ENCODE peak calls at places on chromosomes 13 and 19, in nine cellular contexts. One of them, this sample, is unnamed.

GRCh38 chr13:100491164-100491847 is 97.3 kb downstream of the GGACT start:
- DNase-seq in fibroblast of lung: peak
- DNase-seq in AG09309: peak
- DNase-seq in epithelial cell of esophagus: no peak
- DNase-seq in AG04450: no peak
- DNase-seq in MM.1S: no peak
- DNase-seq in PC-3: no peak
- DNase-seq in stomach: no peak
- DNase-seq in adrenal gland: peak
- DNase-seq in this sample: peak

GRCh38 chr19:53158119-53158656 is 665 bp downstream of the ZNF347 start:
- DNase-seq in epithelial cell of esophagus: peak
- DNase-seq in AG09309: no peak
- DNase-seq in stomach: peak
- DNase-seq in AG04450: no peak
- DNase-seq in adrenal gland: peak
- DNase-seq in MM.1S: no peak
- DNase-seq in fibroblast of lung: peak
- DNase-seq in PC-3: peak
- DNase-seq in this sample: peak

GRCh38 chr19:51697169-51697776 is 4.1 kb downstream of the SPACA6 start:
- DNase-seq in AG09309: no peak
- DNase-seq in PC-3: no peak
- DNase-seq in adrenal gland: no peak
- DNase-seq in stomach: peak
- DNase-seq in MM.1S: no peak
- DNase-seq in epithelial cell of esophagus: no peak
- DNase-seq in AG04450: no peak
- DNase-seq in fibroblast of lung: no peak
- DNase-seq in this sample: no peak

GRCh38 chr13:51626749-51627148 is 42.5 kb downstream of the WDFY2 start:
- DNase-seq in AG04450: no peak
- DNase-seq in PC-3: no peak
- DNase-seq in stomach: peak
- DNase-seq in epithelial cell of esophagus: peak
- DNase-seq in MM.1S: no peak
- DNase-seq in AG09309: no peak
- DNase-seq in fibroblast of lung: no peak
- DNase-seq in adrenal gland: peak
- DNase-seq in this sample: no peak

GRCh38 chr13:72952529-72953141 is 106.2 kb upstream of the KLF5 start:
- DNase-seq in PC-3: peak
- DNase-seq in epithelial cell of esophagus: peak
- DNase-seq in stomach: no peak
- DNase-seq in AG04450: no peak
- DNase-seq in AG09309: no peak
- DNase-seq in fibroblast of lung: no peak
- DNase-seq in adrenal gland: no peak
- DNase-seq in MM.1S: no peak
- DNase-seq in this sample: no peak

GRCh38 chr19:8361921-8362793 is 1.8 kb upstream of the ANGPTL4 start:
- DNase-seq in fibroblast of lung: peak
- DNase-seq in PC-3: peak
- DNase-seq in epithelial cell of esophagus: peak
- DNase-seq in stomach: peak
- DNase-seq in AG09309: peak
- DNase-seq in MM.1S: peak
- DNase-seq in AG04450: peak
- DNase-seq in adrenal gland: peak
- DNase-seq in this sample: peak

GRCh38 chr13:96707146-96707545 is 287.1 kb downstream of the OXGR1 start:
- DNase-seq in AG04450: no peak
- DNase-seq in PC-3: no peak
- DNase-seq in adrenal gland: no peak
- DNase-seq in AG09309: no peak
- DNase-seq in fibroblast of lung: no peak
- DNase-seq in epithelial cell of esophagus: no peak
- DNase-seq in stomach: no peak
- DNase-seq in MM.1S: no peak
- DNase-seq in this sample: no peak

GRCh38 chr13:113090415-113090770 is 15.2 kb upstream of the F7 start:
- DNase-seq in AG04450: no peak
- DNase-seq in adrenal gland: no peak
- DNase-seq in PC-3: no peak
- DNase-seq in fibroblast of lung: no peak
- DNase-seq in AG09309: no peak
- DNase-seq in epithelial cell of esophagus: no peak
- DNase-seq in MM.1S: no peak
- DNase-seq in stomach: no peak
- DNase-seq in this sample: no peak

GRCh38 chr13:47707414-47707813 is 293.7 kb downstream of the SUCLA2 start:
- DNase-seq in stomach: no peak
- DNase-seq in PC-3: no peak
- DNase-seq in epithelial cell of esophagus: no peak
- DNase-seq in AG09309: no peak
- DNase-seq in AG04450: no peak
- DNase-seq in adrenal gland: no peak
- DNase-seq in MM.1S: no peak
- DNase-seq in fibroblast of lung: no peak
- DNase-seq in this sample: no peak

GRCh38 chr13:38415233-38415632 is 65.6 kb downstream of the UFM1 start:
- DNase-seq in epithelial cell of esophagus: peak
- DNase-seq in PC-3: no peak
- DNase-seq in MM.1S: peak
- DNase-seq in adrenal gland: no peak
- DNase-seq in stomach: no peak
- DNase-seq in fibroblast of lung: no peak
- DNase-seq in AG09309: no peak
- DNase-seq in AG04450: no peak
- DNase-seq in this sample: no peak

GRCh38 chr13:47033216-47033615 is 136.4 kb upstream of the HTR2A start:
- DNase-seq in AG04450: no peak
- DNase-seq in adrenal gland: peak
- DNase-seq in AG09309: peak
- DNase-seq in epithelial cell of esophagus: peak
- DNase-seq in MM.1S: no peak
- DNase-seq in PC-3: peak
- DNase-seq in stomach: no peak
- DNase-seq in fibroblast of lung: peak
- DNase-seq in this sample: peak

GRCh38 chr19:3065675-3066357 is 3.5 kb upstream of the TLE5 start:
- DNase-seq in AG04450: no peak
- DNase-seq in epithelial cell of esophagus: no peak
- DNase-seq in MM.1S: peak
- DNase-seq in AG09309: no peak
- DNase-seq in stomach: peak
- DNase-seq in fibroblast of lung: no peak
- DNase-seq in PC-3: no peak
- DNase-seq in adrenal gland: no peak
- DNase-seq in this sample: no peak

GRCh38 chr13:91406619-91407018 is 8.2 kb downstream of the GPC5 start:
- DNase-seq in adrenal gland: no peak
- DNase-seq in PC-3: peak
- DNase-seq in AG09309: no peak
- DNase-seq in AG04450: no peak
- DNase-seq in epithelial cell of esophagus: peak
- DNase-seq in fibroblast of lung: peak
- DNase-seq in stomach: no peak
- DNase-seq in MM.1S: peak
- DNase-seq in this sample: peak

GRCh38 chr13:21138561-21138960 is 37.8 kb downstream of the SKA3 start:
- DNase-seq in stomach: no peak
- DNase-seq in PC-3: no peak
- DNase-seq in AG09309: no peak
- DNase-seq in MM.1S: no peak
- DNase-seq in fibroblast of lung: no peak
- DNase-seq in adrenal gland: no peak
- DNase-seq in AG04450: no peak
- DNase-seq in epithelial cell of esophagus: peak
- DNase-seq in this sample: no peak

GRCh38 chr13:32737111-32737571 is 150.9 kb downstream of the PDS5B start:
- DNase-seq in AG09309: no peak
- DNase-seq in fibroblast of lung: peak
- DNase-seq in MM.1S: peak
- DNase-seq in stomach: no peak
- DNase-seq in adrenal gland: no peak
- DNase-seq in epithelial cell of esophagus: no peak
- DNase-seq in AG04450: no peak
- DNase-seq in PC-3: no peak
- DNase-seq in this sample: peak

GRCh38 chr19:15846923-15847322 is 31.5 kb upstream of the OR10H1 start:
- DNase-seq in stomach: no peak
- DNase-seq in fibroblast of lung: no peak
- DNase-seq in AG09309: no peak
- DNase-seq in MM.1S: no peak
- DNase-seq in adrenal gland: no peak
- DNase-seq in AG04450: no peak
- DNase-seq in PC-3: no peak
- DNase-seq in epithelial cell of esophagus: no peak
- DNase-seq in this sample: no peak
- TF ChIP-seq CTCF in stomach: no peak
- TF ChIP-seq CTCF in fibroblast of lung: no peak
- TF ChIP-seq CTCF in AG09309: no peak
- TF ChIP-seq CTCF in MM.1S: no peak
- TF ChIP-seq CTCF in adrenal gland: no peak
- TF ChIP-seq CTCF in AG04450: no peak
- TF ChIP-seq CTCF in PC-3: no peak
- TF ChIP-seq CTCF in epithelial cell of esophagus: no peak
- TF ChIP-seq CTCF in this sample: no peak

DNA sequence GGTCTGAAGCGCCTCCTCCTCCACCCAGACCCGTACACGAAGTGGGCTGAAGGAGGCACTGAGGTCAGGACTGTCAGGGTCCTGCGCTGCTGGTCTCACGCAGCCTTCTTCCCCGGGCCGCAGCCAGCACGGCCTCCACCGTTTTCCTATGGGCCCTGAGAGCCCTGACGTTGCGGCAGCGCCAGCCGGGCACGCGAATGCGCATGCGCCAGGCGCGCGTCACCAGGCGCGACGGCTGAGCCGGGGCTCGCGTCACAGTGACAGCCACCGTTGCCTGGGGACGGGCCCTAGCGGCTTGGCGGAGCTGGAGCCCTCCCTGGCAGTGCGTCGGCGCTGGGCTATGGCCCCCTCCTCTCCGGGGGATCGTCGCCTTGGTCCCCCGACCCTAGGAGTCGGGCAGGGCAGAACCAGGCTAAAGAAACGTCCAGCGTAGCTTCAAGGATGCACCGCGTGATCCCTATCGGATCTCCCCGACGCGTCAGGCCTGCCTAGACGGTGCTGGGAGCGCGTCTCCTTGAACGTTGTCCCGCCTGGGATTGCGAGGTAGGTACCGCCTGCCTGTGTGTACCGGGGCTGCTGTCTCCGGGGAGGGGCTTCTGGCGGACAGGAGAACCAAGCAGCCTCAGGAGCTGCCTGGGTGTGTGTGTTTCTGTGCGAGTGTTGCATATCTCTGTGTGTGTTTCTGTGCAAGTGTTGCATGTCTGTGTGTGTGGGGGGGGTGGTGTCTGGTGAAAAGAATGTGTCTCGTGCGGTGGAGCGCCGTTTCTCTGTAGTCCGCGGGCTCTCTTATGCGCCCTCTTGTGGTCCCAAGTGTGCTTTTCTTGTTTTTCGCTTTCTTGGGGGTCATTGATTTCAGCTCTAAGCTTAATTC is 43.2 kb downstream of the ZNF571 start:
- DNase-seq in stomach: no peak
- DNase-seq in MM.1S: no peak
- DNase-seq in adrenal gland: no peak
- DNase-seq in AG09309: no peak
- DNase-seq in AG04450: peak
- DNase-seq in PC-3: no peak
- DNase-seq in fibroblast of lung: peak
- DNase-seq in epithelial cell of esophagus: peak
- DNase-seq in this sample: peak
- H3K4me3 ChIP-seq in stomach: peak
- H3K4me3 ChIP-seq in MM.1S: no peak
- H3K4me3 ChIP-seq in adrenal gland: peak
- H3K4me3 ChIP-seq in AG09309: peak
- H3K4me3 ChIP-seq in AG04450: peak
- H3K4me3 ChIP-seq in PC-3: no peak
- H3K4me3 ChIP-seq in fibroblast of lung: peak
- H3K4me3 ChIP-seq in epithelial cell of esophagus: peak
- H3K4me3 ChIP-seq in this sample: peak

GRCh38 chr19:48807590-48808308 is 3.1 kb downstream of the BCAT2 start:
- DNase-seq in adrenal gland: no peak
- DNase-seq in AG09309: no peak
- DNase-seq in PC-3: no peak
- DNase-seq in fibroblast of lung: no peak
- DNase-seq in MM.1S: no peak
- DNase-seq in stomach: no peak
- DNase-seq in AG04450: no peak
- DNase-seq in epithelial cell of esophagus: no peak
- DNase-seq in this sample: no peak
- TF ChIP-seq CTCF in adrenal gland: no peak
- TF ChIP-seq CTCF in AG09309: no peak
- TF ChIP-seq CTCF in PC-3: no peak
- TF ChIP-seq CTCF in fibroblast of lung: no peak
- TF ChIP-seq CTCF in MM.1S: peak
- TF ChIP-seq CTCF in stomach: no peak
- TF ChIP-seq CTCF in AG04450: no peak
- TF ChIP-seq CTCF in epithelial cell of esophagus: no peak
- TF ChIP-seq CTCF in this sample: peak

GRCh38 chr19:49512970-49513745 is 697 bp downstream of the FCGRT start:
- DNase-seq in fibroblast of lung: no peak
- DNase-seq in PC-3: no peak
- DNase-seq in MM.1S: no peak
- DNase-seq in stomach: peak
- DNase-seq in epithelial cell of esophagus: no peak
- DNase-seq in AG04450: no peak
- DNase-seq in adrenal gland: peak
- DNase-seq in AG09309: no peak
- DNase-seq in this sample: no peak
- H3K4me3 ChIP-seq in fibroblast of lung: peak
- H3K4me3 ChIP-seq in PC-3: peak
- H3K4me3 ChIP-seq in MM.1S: peak
- H3K4me3 ChIP-seq in stomach: peak
- H3K4me3 ChIP-seq in epithelial cell of esophagus: peak
- H3K4me3 ChIP-seq in AG04450: peak
- H3K4me3 ChIP-seq in adrenal gland: peak
- H3K4me3 ChIP-seq in AG09309: peak
- H3K4me3 ChIP-seq in this sample: peak

DNA sequence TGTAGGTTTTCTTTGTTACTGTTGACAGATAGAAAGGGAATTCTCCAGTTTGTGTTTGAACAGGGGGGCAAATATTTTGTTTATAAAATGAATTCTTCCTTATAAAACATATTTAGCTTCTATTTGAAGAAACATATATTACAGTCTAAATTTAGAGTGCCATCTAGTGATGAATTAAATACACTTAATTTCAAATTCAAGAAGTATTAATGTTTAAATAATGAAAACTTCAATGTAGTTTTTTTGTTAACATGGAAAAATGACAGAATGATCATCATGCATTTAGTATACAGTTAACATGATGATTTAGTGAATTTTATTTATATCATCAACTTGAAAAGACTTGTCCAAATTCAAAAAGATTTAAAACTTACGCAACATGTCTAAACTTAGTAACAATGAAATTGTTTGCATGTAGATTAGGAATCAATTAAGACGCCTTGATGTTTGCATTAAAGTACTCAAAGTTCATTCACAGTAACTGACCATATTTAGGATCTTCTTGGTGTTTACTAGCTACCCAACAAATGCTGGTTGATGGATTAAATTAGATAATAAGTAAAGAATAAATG is 765.9 kb upstream of the SLITRK1 start:
- DNase-seq in stomach: no peak
- DNase-seq in AG04450: no peak
- DNase-seq in epithelial cell of esophagus: no peak
- DNase-seq in adrenal gland: no peak
- DNase-seq in AG09309: no peak
- DNase-seq in PC-3: peak
- DNase-seq in MM.1S: no peak
- DNase-seq in fibroblast of lung: peak
- DNase-seq in this sample: peak
- TF ChIP-seq CTCF in stomach: no peak
- TF ChIP-seq CTCF in AG04450: peak
- TF ChIP-seq CTCF in epithelial cell of esophagus: no peak
- TF ChIP-seq CTCF in adrenal gland: no peak
- TF ChIP-seq CTCF in AG09309: peak
- TF ChIP-seq CTCF in PC-3: peak
- TF ChIP-seq CTCF in MM.1S: peak
- TF ChIP-seq CTCF in fibroblast of lung: no peak
- TF ChIP-seq CTCF in this sample: no peak

This sample was measured in fibroblast of the aortic adventitia.